ENCODE peak calls at places on chromosome 16, in four cellular contexts. R is GM23338, N is OCI-LY7, B is HCT116. L is an unnamed sample.

GRCh38 chr16:24646646-24646995 is 82.8 kb upstream of the TNRC6A start:
- DNase-seq in R (no peak), N (no peak), B (no peak), L (no peak)

GRCh38 chr16:4404967-4405696 is 11.3 kb downstream of the CORO7 start:
- DNase-seq in R (no peak), N (no peak), B (no peak), L (no peak)

GRCh38 chr16:22284637-22285515 is 12.3 kb upstream of the POLR3E start:
- DNase-seq in R (no peak), N (no peak), B (no peak), L (no peak)

GRCh38 chr16:22624038-22624656 is 113.5 kb downstream of the NPIPB5 start:
- DNase-seq in R (no peak), N (no peak), B (no peak), L (no peak)

GRCh38 chr16:89363621-89364393 is 126.6 kb downstream of the ANKRD11 start:
- DNase-seq in R (no peak), N (no peak), B (peak), L (peak)

GRCh38 chr16:60655514-60656153 is 1380.6 kb downstream of the CDH8 start:
- DNase-seq in R (no peak), N (no peak), B (no peak), L (no peak)

GRCh38 chr16:80996688-80997138 is 10.0 kb downstream of the CMC2 start:
- DNase-seq in R (no peak), N (no peak), B (no peak), L (no peak)

GRCh38 chr16:89700649-89701424 is 668 bp downstream of the SPATA2L start:
- DNase-seq in R (peak), N (peak), B (no peak), L (peak)

GRCh38 chr16:77993111-77993571 is 29.2 kb upstream of the CLEC3A start:
- DNase-seq in R (peak), N (no peak), B (no peak), L (no peak)

GRCh38 chr16:30948087-30948955 is 547 bp upstream of the ORAI3 start:
- DNase-seq in R (peak), N (no peak), B (peak), L (peak)

GRCh38 chr16:50565428-50565827 is 17.2 kb downstream of the NKD1 start:
- DNase-seq in R (no peak), N (no peak), B (no peak), L (no peak)

GRCh38 chr16:76175718-76176117 is 101.5 kb upstream of the CNTNAP4 start:
- DNase-seq in R (no peak), N (no peak), B (no peak), L (no peak)

GRCh38 chr16:76176616-76177015 is 100.6 kb upstream of the CNTNAP4 start:
- DNase-seq in R (no peak), N (no peak), B (no peak), L (no peak)

GRCh38 chr16:76176153-76176552 is 101.0 kb upstream of the CNTNAP4 start:
- DNase-seq in R (no peak), N (no peak), B (no peak), L (no peak)
- TF ChIP-seq EZH2phosphoT487 in R (no peak), N (no peak), B (no peak), L (no peak)

GRCh38 chr16:12315330-12316138 is 339.0 kb downstream of the SNX29 start:
- DNase-seq in R (no peak), N (no peak), B (no peak), L (peak)
- TF ChIP-seq EZH2phosphoT487 in R (no peak), N (no peak), B (no peak), L (no peak)

GRCh38 chr16:83706394-83706793 is 101.4 kb upstream of the HSBP1 start:
- DNase-seq in R (no peak), N (no peak), B (no peak), L (no peak)

GRCh38 chr16:83701494-83701893 is 106.3 kb upstream of the HSBP1 start:
- DNase-seq in R (peak), N (peak), B (no peak), L (peak)

GRCh38 chr16:83704656-83705055 is 103.1 kb upstream of the HSBP1 start:
- DNase-seq in R (no peak), N (no peak), B (no peak), L (no peak)

DNA sequence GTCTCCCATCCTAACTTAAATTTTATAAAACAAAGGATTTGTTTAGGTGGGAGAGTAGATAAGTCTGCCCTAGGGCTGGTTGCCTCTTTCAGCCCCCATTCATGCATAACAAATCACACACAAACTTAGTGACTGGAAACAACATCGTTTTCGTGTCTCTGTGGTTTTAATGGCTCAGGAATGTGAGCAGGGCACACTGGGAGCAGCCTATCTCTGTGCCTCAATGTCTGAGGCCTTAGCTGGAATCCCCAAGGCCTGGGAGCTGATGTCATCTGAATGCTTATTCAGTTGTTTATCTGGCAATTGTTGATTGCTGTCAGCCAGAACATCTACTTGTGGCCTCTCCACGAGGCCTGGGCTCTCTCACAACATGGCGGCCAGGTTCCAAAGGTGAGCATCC is 101.9 kb upstream of the HSBP1 start:
- DNase-seq in R (no peak), N (no peak), B (no peak), L (no peak)
- TF ChIP-seq EZH2phosphoT487 in R (no peak), N (no peak), B (no peak), L (no peak)

GRCh38 chr16:11052080-11052808 is 107.9 kb downstream of the CLEC16A start:
- DNase-seq in R (no peak), N (no peak), B (no peak), L (no peak)
- TF ChIP-seq EZH2phosphoT487 in R (no peak), N (no peak), B (no peak), L (no peak)

GRCh38 chr16:1942810-1943726 is at the start of gene MSRB1:
- DNase-seq in R (peak), N (peak), B (peak), L (peak)
- TF ChIP-seq EZH2phosphoT487 in R (no peak), N (no peak), B (no peak), L (no peak)

DNA sequence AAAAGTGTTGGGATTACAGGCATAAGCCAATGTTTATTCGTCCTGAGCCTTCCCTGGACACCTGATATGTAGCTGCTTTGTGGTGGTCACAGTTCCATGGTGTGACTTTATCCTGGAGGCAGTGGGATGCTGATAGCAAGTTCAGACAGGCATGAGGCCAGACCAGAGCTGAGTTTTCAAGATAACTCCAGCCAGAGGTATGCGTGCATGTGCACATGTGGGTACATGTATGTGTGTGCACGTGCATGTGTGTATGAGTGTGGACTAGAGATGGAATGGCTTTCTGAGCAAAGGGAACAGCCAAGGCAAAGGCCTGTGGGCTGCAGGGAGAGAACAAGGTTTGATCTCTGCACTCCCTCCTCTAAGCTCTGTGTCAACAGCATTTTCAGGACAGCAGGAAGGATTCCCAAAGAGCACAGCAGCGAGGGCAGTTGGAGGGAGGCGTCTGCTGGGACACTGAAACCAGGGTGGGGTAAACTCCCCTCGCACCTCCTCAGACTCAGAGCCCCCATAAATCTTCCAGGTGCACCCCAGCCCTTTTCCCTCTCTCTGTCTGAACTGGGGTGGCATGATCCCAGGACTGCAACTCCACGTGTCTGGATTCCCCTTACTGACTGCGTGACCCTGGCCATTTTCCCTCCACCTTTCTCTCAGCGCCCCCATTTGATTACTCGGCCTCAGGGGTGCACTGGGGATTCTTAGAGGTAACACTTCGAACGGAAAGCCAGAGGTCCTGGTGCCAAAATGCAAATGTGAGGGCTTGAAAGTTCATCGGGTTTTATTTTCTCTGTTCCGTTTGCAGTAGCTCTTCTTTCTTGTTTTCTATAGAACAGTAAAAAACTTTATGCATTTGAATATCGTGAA is 15.3 kb downstream of the NLRC5 start:
- DNase-seq in R (no peak), N (no peak), B (no peak), L (no peak)
- TF ChIP-seq EZH2phosphoT487 in R (no peak), N (no peak), B (no peak), L (no peak)

L was measured in PC-3.